ENCODE peak calls at places on chromosomes 7 and 10, in five cellular contexts. X is NCI-H1105 treated with DMSO at 0.1 percent for 48 hours; G is myocyte; D is right lobe of liver; E is stimulated activated CD8-positive, alpha-beta memory T cell treated with anti-CD3 and anti-CD28 coated beads, Interleukin-12 subunit alpha, Interleukin-12 subunit beta, amount 100 ng/mL, for 4 hours. M is an unnamed sample.

GRCh38 chr10:130018253-130018652 is 54.2 kb upstream of the EBF3 start:
- DNase-seq in X (no peak), E (no peak), G (peak; percentile 9), D (no peak), M (no peak)

GRCh38 chr10:114518401-114519305 is 114.4 kb upstream of the AFAP1L2 start:
- DNase-seq in G (no peak), E (no peak), X (no peak), D (no peak), M (no peak)

GRCh38 chr7:7756577-7756976 is 38.2 kb upstream of the RPA3 start:
- DNase-seq in D (no peak), E (no peak), X (no peak), G (no peak), M (no peak)

GRCh38 chr10:86535057-86535882 is 13.7 kb upstream of the WAPL start:
- DNase-seq in G (peak; percentile 48), E (no peak), X (no peak), D (peak; percentile 96), M (peak; percentile 25)

GRCh38 chr7:36527549-36527913 is 137.9 kb downstream of the ANLN start:
- DNase-seq in D (no peak), G (peak; percentile 75), E (no peak), X (no peak), M (no peak)

GRCh38 chr10:78914060-78914378 is 154.7 kb upstream of the ZMIZ1 start:
- DNase-seq in D (peak; percentile 61), G (no peak), X (no peak), E (no peak), M (no peak)

GRCh38 chr10:86876748-86877147 is 80.7 kb downstream of the MMRN2 start:
- DNase-seq in X (no peak), D (no peak), E (no peak), G (no peak), M (no peak)

GRCh38 chr10:87966454-87966853 is 103.0 kb downstream of the PTEN start:
- DNase-seq in G (no peak), D (no peak), X (no peak), E (no peak), M (no peak)

GRCh38 chr7:27134392-27134791 is 3.8 kb upstream of the HOXA4 start:
- DNase-seq in E (no peak), G (peak; percentile 79), D (no peak), X (no peak), M (no peak)

GRCh38 chr7:156759143-156759542 is 118.6 kb downstream of the RNF32 start:
- DNase-seq in G (no peak), E (no peak), X (no peak), D (no peak), M (no peak)

GRCh38 chr7:20310963-20311742 is 19.5 kb upstream of the ITGB8 start:
- DNase-seq in G (peak; percentile 68), E (no peak), X (peak; percentile 58), D (no peak), M (no peak)

GRCh38 chr7:18916826-18917225 is 200.6 kb downstream of the TWIST1 start:
- DNase-seq in X (no peak), G (no peak), D (no peak), E (no peak), M (no peak)

GRCh38 chr10:100983868-100984669 is 3.2 kb downstream of the MRPL43 start:
- DNase-seq in E (no peak), G (no peak), D (no peak), X (no peak), M (no peak)

GRCh38 chr7:133376514-133376913 is 123.6 kb downstream of the EXOC4 start:
- DNase-seq in G (no peak), E (no peak), X (no peak), D (no peak), M (no peak)

GRCh38 chr10:84317174-84317573 is 11.2 kb upstream of the CCSER2 start:
- DNase-seq in X (no peak), E (no peak), G (no peak), D (no peak), M (no peak)

GRCh38 chr7:134866581-134866980 is 87.1 kb downstream of the CALD1 start:
- DNase-seq in G (no peak), D (no peak), E (no peak), X (no peak), M (no peak)

GRCh38 chr7:137970263-137970975 is 31.5 kb downstream of the CREB3L2 start:
- DNase-seq in G (peak; percentile 70), X (no peak), D (no peak), E (no peak), M (no peak)

GRCh38 chr7:20064181-20064970 is 152.8 kb downstream of the MACC1 start:
- DNase-seq in G (peak; percentile 76), X (no peak), D (no peak), E (no peak), M (no peak)

GRCh38 chr7:47432988-47433895 is 148.7 kb downstream of the TNS3 start:
- DNase-seq in E (no peak), D (no peak), X (no peak), G (no peak), M (no peak)

GRCh38 chr10:13956826-13957225 is 370.1 kb downstream of the PRPF18 start:
- DNase-seq in X (no peak), G (peak; percentile 53), D (no peak), E (no peak), M (no peak)